ENCODE peak calls at places on chromosome 20, in six cellular contexts. A is NB4, I is GM10248, C is nephron progenitor cell, N is HL-60, D is stomach. X is an unnamed sample.

GRCh38 chr20:17155401-17155800 is 71.4 kb upstream of the PCSK2 start:
- DNase-seq in A (no peak), I (no peak), C (no peak), N (no peak), D (no peak), X (no peak)

GRCh38 chr20:50067461-50067860 is 45.5 kb downstream of the UBE2V1 start:
- DNase-seq in A (no peak), I (no peak), C (no peak), N (no peak), D (no peak), X (no peak)

GRCh38 chr20:46260480-46260879 is 47.8 kb downstream of the CDH22 start:
- DNase-seq in A (peak), I (no peak), C (no peak), N (no peak), D (no peak), X (no peak)

GRCh38 chr20:63373996-63374395 is 12.8 kb upstream of the CHRNA4 start:
- DNase-seq in A (no peak), I (no peak), C (no peak), N (no peak), D (no peak), X (no peak)

GRCh38 chr20:63744158-63744557 is 4.6 kb downstream of the SLC2A4RG start:
- DNase-seq in A (no peak), I (no peak), C (no peak), N (no peak), D (no peak), X (no peak)

GRCh38 chr20:3576363-3576762 is 86.8 kb downstream of the GFRA4 start:
- DNase-seq in A (no peak), I (no peak), C (no peak), N (no peak), D (no peak), X (no peak)

GRCh38 chr20:4153251-4153650 is 137.9 kb upstream of the RNF24 start:
- DNase-seq in A (no peak), I (no peak), C (no peak), N (no peak), D (peak), X (no peak)

GRCh38 chr20:50310673-50311051 is 120.0 kb downstream of the CEBPB start:
- DNase-seq in A (no peak), I (no peak), C (no peak), N (no peak), D (no peak), X (no peak)

GRCh38 chr20:33531047-33531877 is 41.4 kb downstream of the CBFA2T2 start:
- DNase-seq in A (no peak), I (no peak), C (peak), N (no peak), D (no peak), X (no peak)

GRCh38 chr20:672975-673604 is 2.5 kb downstream of the SCRT2 start:
- DNase-seq in A (no peak), I (no peak), C (no peak), N (no peak), D (no peak), X (peak)

GRCh38 chr20:35363190-35363589 is 48.6 kb downstream of the UQCC1 start:
- DNase-seq in A (no peak), I (no peak), C (no peak), N (no peak), D (no peak), X (no peak)

GRCh38 chr20:11041396-11041795 is 367.6 kb upstream of the JAG1 start:
- DNase-seq in A (no peak), I (no peak), C (no peak), N (no peak), D (no peak), X (no peak)

GRCh38 chr20:48694466-48694865 is 133.3 kb downstream of the PREX1 start:
- DNase-seq in A (no peak), I (no peak), C (no peak), N (no peak), D (no peak), X (no peak)

GRCh38 chr20:11852801-11853200 is 64.9 kb upstream of the BTBD3 start:
- DNase-seq in A (no peak), I (no peak), C (no peak), N (no peak), D (no peak), X (no peak)

GRCh38 chr20:13736792-13737191 is 47.9 kb downstream of the ESF1 start:
- DNase-seq in A (no peak), I (no peak), C (no peak), N (no peak), D (no peak), X (no peak)

GRCh38 chr20:31679357-31680285 is 41.9 kb downstream of the COX4I2 start:
- DNase-seq in A (no peak), I (no peak), C (no peak), N (no peak), D (no peak), X (no peak)

GRCh38 chr20:52768649-52769048 is 203.5 kb upstream of the TSHZ2 start:
- DNase-seq in A (no peak), I (no peak), C (no peak), N (no peak), D (no peak), X (no peak)

GRCh38 chr20:32596681-32597252 is 11.6 kb upstream of the NOL4L start:
- DNase-seq in A (no peak), I (no peak), C (no peak), N (no peak), D (no peak), X (no peak)

GRCh38 chr20:54170026-54170471 is 3.7 kb downstream of the CYP24A1 start:
- DNase-seq in A (no peak), I (no peak), C (no peak), N (no peak), D (no peak), X (no peak)

GRCh38 chr20:4545526-4545925 is 176.2 kb upstream of the PRND start:
- DNase-seq in A (no peak), I (no peak), C (no peak), N (no peak), D (no peak), X (no peak)

GRCh38 chr20:24620937-24621519 is 151.6 kb downstream of the SYNDIG1 start:
- DNase-seq in A (no peak), I (no peak), C (no peak), N (no peak), D (no peak), X (no peak)

GRCh38 chr20:56628873-56629463 is at the start of gene TFAP2C:
- DNase-seq in A (peak), I (peak), C (peak), N (no peak), D (peak), X (peak)

GRCh38 chr20:32191422-32191821 is 16.1 kb downstream of the PLAGL2 start:
- DNase-seq in A (no peak), I (no peak), C (no peak), N (no peak), D (no peak), X (no peak)

GRCh38 chr20:45372241-45372640 is 5.9 kb downstream of the TP53TG5 start:
- DNase-seq in A (no peak), I (no peak), C (no peak), N (no peak), D (no peak), X (no peak)

GRCh38 chr20:47252879-47253307 is 103.6 kb downstream of the ZMYND8 start:
- DNase-seq in A (no peak), I (no peak), C (no peak), N (no peak), D (peak), X (no peak)

GRCh38 chr20:57707849-57708693 is 1.7 kb downstream of the PMEPA1 start:
- DNase-seq in A (no peak), I (no peak), C (no peak), N (no peak), D (peak), X (no peak)

GRCh38 chr20:45798935-45799642 is 7.3 kb downstream of the DNTTIP1 start:
- DNase-seq in A (peak), I (peak), C (peak), N (peak), D (peak), X (peak)

GRCh38 chr20:37179671-37180524 is 550 bp upstream of the MROH8 start:
- DNase-seq in A (peak), I (no peak), C (no peak), N (peak), D (no peak), X (no peak)

GRCh38 chr20:38331814-38332213 is 14.5 kb upstream of the LBP start:
- DNase-seq in A (no peak), I (no peak), C (no peak), N (no peak), D (no peak), X (no peak)

GRCh38 chr20:20685635-20686034 is 26.8 kb downstream of the RALGAPA2 start:
- DNase-seq in A (no peak), I (no peak), C (no peak), N (no peak), D (no peak), X (no peak)

GRCh38 chr20:19958923-19959322 is 58.2 kb upstream of the NAA20 start:
- DNase-seq in A (no peak), I (no peak), C (no peak), N (no peak), D (no peak), X (no peak)

GRCh38 chr20:36792422-36792821 is 18.9 kb upstream of the DSN1 start:
- DNase-seq in A (peak), I (peak), C (peak), N (peak), D (peak), X (peak)

GRCh38 chr20:24991897-24992419 is 593 bp downstream of the APMAP start:
- DNase-seq in A (peak), I (no peak), C (peak), N (no peak), D (peak), X (peak)

GRCh38 chr20:3189561-3190131 is 14.8 kb downstream of the DDRGK1 start:
- DNase-seq in A (no peak), I (no peak), C (no peak), N (no peak), D (no peak), X (no peak)

GRCh38 chr20:62875419-62876355 is 14.1 kb upstream of the TCFL5 start:
- DNase-seq in A (no peak), I (no peak), C (peak), N (peak), D (peak), X (peak)

GRCh38 chr20:49713779-49714712 is at the start of gene B4GALT5:
- DNase-seq in A (peak), I (peak), C (peak), N (peak), D (peak), X (peak)